ENCODE peak calls at places on chromosome 7, in four cellular contexts. L, N, O and R are unnamed samples.

GRCh38 chr7:55249332-55249731 is 115.8 kb upstream of the LANCL2 start:
- DNase-seq in N (no peak), O (no peak), L (no peak), R (no peak)

GRCh38 chr7:37092548-37092947 is 356.1 kb downstream of the ELMO1 start:
- DNase-seq in L (no peak), N (no peak), O (no peak), R (no peak)

GRCh38 chr7:48511021-48511579 is 339.8 kb downstream of the ABCA13 start:
- DNase-seq in N (no peak), L (no peak), O (peak; percentile 39), R (no peak)

GRCh38 chr7:44445986-44446671 is 44.3 kb downstream of the NUDCD3 start:
- DNase-seq in O (no peak), L (no peak), N (no peak), R (no peak)

GRCh38 chr7:22551768-22552513 is 52.0 kb upstream of the STEAP1B start:
- DNase-seq in N (no peak), L (no peak), O (no peak), R (no peak)

GRCh38 chr7:39609462-39610149 is 13.8 kb upstream of the RALA start:
- DNase-seq in N (no peak), L (no peak), O (no peak), R (no peak)

GRCh38 chr7:157682946-157683239 is 346.1 kb downstream of the DNAJB6 start:
- DNase-seq in L (no peak), O (no peak), N (no peak), R (no peak)

GRCh38 chr7:7790041-7790751 is 71.8 kb upstream of the RPA3 start:
- DNase-seq in N (no peak), L (no peak), O (no peak), R (no peak)

GRCh38 chr7:41628926-41629325 is 74.0 kb downstream of the INHBA start:
- DNase-seq in L (no peak), O (no peak), N (no peak), R (no peak)

GRCh38 chr7:98185101-98185500 is 26.1 kb upstream of the BHLHA15 start:
- DNase-seq in L (no peak), N (no peak), O (no peak), R (no peak)

GRCh38 chr7:131057524-131058065 is 270.1 kb upstream of the MKLN1 start:
- DNase-seq in L (no peak), O (no peak), N (no peak), R (no peak)

GRCh38 chr7:134315679-134316538 is 821 bp downstream of the SLC35B4 start:
- DNase-seq in O (no peak), L (no peak), N (no peak), R (peak; percentile 11)

GRCh38 chr7:105010538-105011523 is 3.2 kb upstream of the KMT2E start:
- DNase-seq in L (no peak), N (no peak), O (no peak), R (no peak)

GRCh38 chr7:107539824-107540223 is 23.9 kb downstream of the COG5 start:
- DNase-seq in L (no peak), O (no peak), N (no peak), R (no peak)

GRCh38 chr7:106947244-106947728 is 82.2 kb downstream of the PIK3CG start:
- DNase-seq in O (peak; percentile 23), L (no peak), N (peak; percentile 22), R (peak; percentile 67)

GRCh38 chr7:32253245-32253644 is 183.0 kb upstream of the PDE1C start:
- DNase-seq in L (no peak), O (no peak), N (no peak), R (no peak)

GRCh38 chr7:130734525-130735272 is 692 bp upstream of the KLF14 start:
- DNase-seq in N (no peak), O (no peak), L (no peak), R (no peak)

GRCh38 chr7:138752568-138753518 is 45.0 kb upstream of the TMEM213 start:
- DNase-seq in N (peak; percentile 100), O (no peak), L (no peak), R (no peak)

GRCh38 chr7:107946451-107946850 is 55.5 kb downstream of the DLD start:
- DNase-seq in L (no peak), N (no peak), O (no peak), R (no peak)

GRCh38 chr7:99199226-99199625 is 8.7 kb downstream of the KPNA7 start:
- DNase-seq in O (no peak), N (no peak), L (no peak), R (no peak)

GRCh38 chr7:129343099-129343700 is 91.0 kb upstream of the STRIP2 start:
- DNase-seq in L (no peak), O (peak; percentile 29), N (peak; percentile 58), R (peak; percentile 47)

GRCh38 chr7:96952974-96953391 is 52.4 kb upstream of the DLX6 start:
- DNase-seq in N (no peak), L (peak; percentile 72), O (no peak), R (no peak)